ENCODE peak calls at places on chromosomes 2 and 18, in seven cellular contexts. H is HCT116, X is mammary epithelial cell, T is pancreas, J is breast epithelium, P is BJ, G is IMR-90. L is an unnamed sample.

GRCh38 chr2:94871226-94872087 is at the start of gene TEKT4:
- DNase-seq in H (no peak), X (no peak), T (peak; percentile 61), J (no peak), P (no peak), G (no peak), L (peak; percentile 47)

GRCh38 chr18:33593261-33593660 is 15.2 kb downstream of the ASXL3 start:
- DNase-seq in H (no peak), X (no peak), T (no peak), J (no peak), P (no peak), G (no peak), L (no peak)

GRCh38 chr2:33681333-33681732 is 82.2 kb upstream of the FAM98A start:
- DNase-seq in H (no peak), X (no peak), T (no peak), J (no peak), P (no peak), G (peak; percentile 7), L (no peak)

GRCh38 chr18:32548688-32549087 is 78.0 kb upstream of the GAREM1 start:
- DNase-seq in H (no peak), X (no peak), T (no peak), J (no peak), P (no peak), G (no peak), L (no peak)

GRCh38 chr18:35407871-35408481 is 30.8 kb upstream of the ZNF396 start:
- DNase-seq in H (peak; percentile 63), X (peak; percentile 66), T (no peak), J (no peak), P (peak; percentile 15), G (peak; percentile 69), L (peak; percentile 42)

GRCh38 chr18:79208882-79209281 is 139.7 kb downstream of the ATP9B start:
- DNase-seq in H (no peak), X (no peak), T (peak; percentile 67), J (no peak), P (no peak), G (no peak), L (no peak)

GRCh38 chr2:189576361-189576760 is 4.2 kb downstream of the SLC40A1 start:
- DNase-seq in H (no peak), X (no peak), T (no peak), J (no peak), P (no peak), G (no peak), L (no peak)

GRCh38 chr2:223081789-223082188 is 29.8 kb downstream of the KCNE4 start:
- DNase-seq in H (no peak), X (no peak), T (no peak), J (no peak), P (no peak), G (no peak), L (no peak)

GRCh38 chr2:230900336-230900995 is 24.6 kb downstream of the GPR55 start:
- DNase-seq in H (no peak), X (no peak), T (peak; percentile 21), J (peak; percentile 22), P (no peak), G (no peak), L (no peak)

GRCh38 chr18:45384137-45384998 is 230.9 kb upstream of the SLC14A2 start:
- DNase-seq in H (peak; percentile 16), X (peak; percentile 48), T (no peak), J (no peak), P (no peak), G (peak; percentile 35), L (peak; percentile 66)

GRCh38 chr2:88038263-88039105 is 17.1 kb downstream of the KRCC1 start:
- DNase-seq in H (no peak), X (peak; percentile 87), T (no peak), J (no peak), P (peak; percentile 77), G (peak; percentile 97), L (no peak)

GRCh38 chr18:58117685-58118403 is 73.8 kb downstream of the NEDD4L start:
- DNase-seq in H (peak; percentile 34), X (peak; percentile 94), T (no peak), J (no peak), P (no peak), G (peak; percentile 98), L (no peak)

GRCh38 chr2:7899241-7899640 is 782.6 kb upstream of the ID2 start:
- DNase-seq in H (no peak), X (no peak), T (no peak), J (no peak), P (no peak), G (no peak), L (no peak)
- TF ChIP-seq CTCF in H (no peak), X (no peak), T (no peak), J (no peak), P (no peak), G (no peak), L (no peak)

DNA sequence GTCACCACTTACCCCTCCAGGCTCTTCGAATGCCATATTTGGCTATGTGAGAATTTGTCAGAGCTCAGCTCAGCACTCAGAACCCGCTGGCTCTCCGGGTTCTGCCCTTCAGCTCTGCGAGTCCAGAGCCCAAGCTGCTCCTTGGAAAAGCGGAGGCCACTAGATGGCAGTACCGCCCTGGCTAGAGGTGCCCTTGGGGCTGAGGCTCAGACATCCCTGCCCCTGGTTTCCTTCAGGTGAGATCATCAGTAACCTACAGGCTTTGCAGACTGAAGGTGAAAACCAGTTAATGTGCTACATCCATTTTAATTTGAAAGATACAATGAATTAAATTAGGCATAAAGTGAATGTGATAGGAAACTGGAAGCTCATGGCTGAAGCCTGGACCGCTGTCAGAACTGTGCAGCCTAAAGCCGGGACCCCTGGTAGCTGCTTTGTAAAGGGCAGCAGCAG is 285.6 kb downstream of the AGAP1 start:
- DNase-seq in H (peak; percentile 37), X (peak; percentile 67), T (peak; percentile 87), J (peak; percentile 68), P (no peak), G (peak; percentile 64), L (peak; percentile 86)
- TF ChIP-seq CTCF in H (peak; percentile 91), X (peak; percentile 90), T (peak; percentile 75), J (no peak), P (peak; percentile 94), G (peak; percentile 88), L (peak; percentile 64)

GRCh38 chr2:10909050-10909995 is 2.4 kb upstream of the KCNF1 start:
- DNase-seq in H (peak; percentile 35), X (no peak), T (no peak), J (no peak), P (no peak), G (no peak), L (peak; percentile 70)

GRCh38 chr2:10911291-10912075 is at the start of gene KCNF1:
- DNase-seq in H (no peak), X (peak; percentile 58), T (no peak), J (peak; percentile 37), P (no peak), G (peak; percentile 65), L (peak; percentile 70)

GRCh38 chr2:10908195-10908594 is 3.5 kb upstream of the KCNF1 start:
- DNase-seq in H (no peak), X (no peak), T (no peak), J (no peak), P (no peak), G (no peak), L (no peak)

GRCh38 chr2:10910625-10911024 is 1.1 kb upstream of the KCNF1 start:
- DNase-seq in H (no peak), X (no peak), T (no peak), J (no peak), P (no peak), G (no peak), L (no peak)

DNA sequence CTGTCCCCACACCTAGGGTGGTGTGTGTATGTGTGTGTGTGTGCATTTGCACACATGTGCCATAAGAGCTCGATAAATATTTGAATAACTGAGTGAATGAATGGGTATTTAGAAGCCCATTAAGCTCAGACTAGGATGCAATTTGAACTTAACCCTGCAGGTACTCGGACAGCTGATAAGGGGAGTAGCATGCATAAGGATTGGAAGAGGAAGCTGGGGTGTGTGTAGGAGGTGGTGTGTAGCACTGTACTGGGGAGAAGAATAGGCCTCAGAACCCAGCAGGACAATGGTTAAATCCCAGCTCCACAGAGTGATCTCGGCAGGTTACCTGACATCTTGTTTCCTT is 1.8 kb upstream of the KCNF1 start:
- DNase-seq in H (no peak), X (no peak), T (no peak), J (no peak), P (no peak), G (no peak), L (no peak)
- TF ChIP-seq CTCF in H (no peak), X (no peak), T (no peak), J (no peak), P (no peak), G (no peak), L (peak; percentile 50)

GRCh38 chr2:1600191-1601063 is 143.9 kb downstream of the PXDN start:
- DNase-seq in H (no peak), X (no peak), T (no peak), J (no peak), P (no peak), G (peak; percentile 76), L (no peak)

GRCh38 chr2:1599301-1600085 is 144.8 kb downstream of the PXDN start:
- DNase-seq in H (no peak), X (no peak), T (no peak), J (no peak), P (no peak), G (no peak), L (no peak)

GRCh38 chr2:1602359-1603010 is 141.8 kb downstream of the PXDN start:
- DNase-seq in H (no peak), X (no peak), T (no peak), J (no peak), P (no peak), G (no peak), L (no peak)

GRCh38 chr2:1601471-1602358 is 142.6 kb downstream of the PXDN start:
- DNase-seq in H (no peak), X (no peak), T (no peak), J (no peak), P (no peak), G (no peak), L (no peak)

DNA sequence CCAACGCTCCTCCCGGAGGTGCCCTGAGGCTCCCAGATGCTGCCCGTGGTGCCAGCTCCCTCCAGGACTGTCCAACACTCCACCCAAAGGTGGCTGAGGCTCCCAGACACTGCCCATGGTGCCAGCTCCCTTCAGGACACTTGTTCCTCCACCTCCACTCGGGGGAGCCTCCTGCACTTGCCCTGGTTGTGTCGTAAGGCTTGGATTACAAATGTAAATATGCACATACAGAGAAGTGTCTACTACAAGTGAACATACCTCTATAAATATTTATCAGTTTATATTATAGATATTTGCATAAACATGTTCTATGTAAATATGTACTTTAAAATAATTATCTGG is 143.3 kb downstream of the PXDN start:
- DNase-seq in H (no peak), X (no peak), T (no peak), J (no peak), P (no peak), G (no peak), L (no peak)
- TF ChIP-seq CTCF in H (no peak), X (no peak), T (no peak), J (no peak), P (no peak), G (no peak), L (no peak)

GRCh38 chr2:12433641-12433990 is 283.1 kb upstream of the TRIB2 start:
- DNase-seq in H (no peak), X (no peak), T (peak; percentile 60), J (no peak), P (no peak), G (no peak), L (no peak)
- TF ChIP-seq CTCF in H (peak; percentile 19), X (peak; percentile 19), T (no peak), J (no peak), P (no peak), G (no peak), L (no peak)

GRCh38 chr2:199596549-199596948 is 138.8 kb upstream of the SATB2 start:
- DNase-seq in H (peak; percentile 24), X (peak; percentile 21), T (no peak), J (no peak), P (no peak), G (peak; percentile 2), L (no peak)
- TF ChIP-seq CTCF in H (peak; percentile 72), X (peak; percentile 49), T (peak; percentile 30), J (no peak), P (peak; percentile 55), G (peak; percentile 28), L (no peak)

L was measured in endothelial cell.